ENCODE peak calls at places on chromosomes 16 and 17, in seven cellular contexts. One of them, this sample, is unnamed.

GRCh38 chr17:78409191-78409621 is 30.8 kb downstream of the PGS1 start:
- DNase-seq in ELR: no peak
- DNase-seq in adipocyte: no peak
- DNase-seq in dermis blood vessel endothelial cell: no peak
- DNase-seq in AG04450: no peak
- DNase-seq in DMS153: peak; percentile 93
- DNase-seq in RWPE2: peak; percentile 62
- DNase-seq in this sample: no peak

GRCh38 chr16:9469512-9469911 is 378.1 kb downstream of the HAPSTR1 start:
- DNase-seq in ELR: peak; percentile 0
- DNase-seq in adipocyte: no peak
- DNase-seq in dermis blood vessel endothelial cell: no peak
- DNase-seq in AG04450: no peak
- DNase-seq in DMS153: no peak
- DNase-seq in RWPE2: no peak
- DNase-seq in this sample: no peak

GRCh38 chr17:47330548-47330947 is 6.8 kb downstream of the EFCAB13 start:
- DNase-seq in ELR: no peak
- DNase-seq in adipocyte: no peak
- DNase-seq in dermis blood vessel endothelial cell: no peak
- DNase-seq in AG04450: no peak
- DNase-seq in DMS153: no peak
- DNase-seq in RWPE2: no peak
- DNase-seq in this sample: no peak

GRCh38 chr17:74271281-74271680 is 2.8 kb upstream of the DNAI2 start:
- DNase-seq in ELR: no peak
- DNase-seq in adipocyte: no peak
- DNase-seq in dermis blood vessel endothelial cell: no peak
- DNase-seq in AG04450: no peak
- DNase-seq in DMS153: no peak
- DNase-seq in RWPE2: no peak
- DNase-seq in this sample: no peak

GRCh38 chr16:54193656-54194007 is 93.0 kb downstream of the IRX3 start:
- DNase-seq in ELR: peak; percentile 71
- DNase-seq in adipocyte: peak; percentile 75
- DNase-seq in dermis blood vessel endothelial cell: peak; percentile 69
- DNase-seq in AG04450: no peak
- DNase-seq in DMS153: peak; percentile 71
- DNase-seq in RWPE2: no peak
- DNase-seq in this sample: peak; percentile 13

GRCh38 chr16:75301804-75302203 is 50.4 kb upstream of the BCAR1 start:
- DNase-seq in ELR: no peak
- DNase-seq in adipocyte: peak; percentile 58
- DNase-seq in dermis blood vessel endothelial cell: no peak
- DNase-seq in AG04450: no peak
- DNase-seq in DMS153: no peak
- DNase-seq in RWPE2: no peak
- DNase-seq in this sample: no peak

GRCh38 chr17:57482657-57483056 is 226.3 kb downstream of the MSI2 start:
- DNase-seq in ELR: no peak
- DNase-seq in adipocyte: no peak
- DNase-seq in dermis blood vessel endothelial cell: no peak
- DNase-seq in AG04450: no peak
- DNase-seq in DMS153: no peak
- DNase-seq in RWPE2: no peak
- DNase-seq in this sample: no peak

GRCh38 chr17:68759343-68760140 is 158.4 kb upstream of the FAM20A start:
- DNase-seq in ELR: peak; percentile 96
- DNase-seq in adipocyte: peak; percentile 99
- DNase-seq in dermis blood vessel endothelial cell: peak; percentile 95
- DNase-seq in AG04450: peak; percentile 86
- DNase-seq in DMS153: peak; percentile 78
- DNase-seq in RWPE2: peak; percentile 86
- DNase-seq in this sample: no peak

GRCh38 chr17:69326302-69327059 is 452 bp downstream of the ABCA5 start:
- DNase-seq in ELR: peak; percentile 55
- DNase-seq in adipocyte: peak; percentile 68
- DNase-seq in dermis blood vessel endothelial cell: peak; percentile 49
- DNase-seq in AG04450: no peak
- DNase-seq in DMS153: no peak
- DNase-seq in RWPE2: peak; percentile 57
- DNase-seq in this sample: no peak

GRCh38 chr16:86570542-86571196 is 4.0 kb downstream of the FOXC2 start:
- DNase-seq in ELR: no peak
- DNase-seq in adipocyte: peak; percentile 35
- DNase-seq in dermis blood vessel endothelial cell: peak; percentile 51
- DNase-seq in AG04450: no peak
- DNase-seq in DMS153: no peak
- DNase-seq in RWPE2: no peak
- DNase-seq in this sample: no peak

GRCh38 chr16:82938108-82938507 is 311.3 kb downstream of the CDH13 start:
- DNase-seq in ELR: no peak
- DNase-seq in adipocyte: no peak
- DNase-seq in dermis blood vessel endothelial cell: no peak
- DNase-seq in AG04450: no peak
- DNase-seq in DMS153: no peak
- DNase-seq in RWPE2: no peak
- DNase-seq in this sample: no peak

GRCh38 chr17:62941358-62941991 is 24.6 kb upstream of the TANC2 start:
- DNase-seq in ELR: no peak
- DNase-seq in adipocyte: no peak
- DNase-seq in dermis blood vessel endothelial cell: no peak
- DNase-seq in AG04450: no peak
- DNase-seq in DMS153: no peak
- DNase-seq in RWPE2: no peak
- DNase-seq in this sample: no peak

GRCh38 chr17:38444151-38444550 is 15.9 kb downstream of the ARHGAP23 start:
- DNase-seq in ELR: peak; percentile 80
- DNase-seq in adipocyte: peak; percentile 89
- DNase-seq in dermis blood vessel endothelial cell: peak; percentile 84
- DNase-seq in AG04450: no peak
- DNase-seq in DMS153: peak; percentile 63
- DNase-seq in RWPE2: peak; percentile 81
- DNase-seq in this sample: peak; percentile 29

GRCh38 chr17:63955232-63955631 is 17.5 kb downstream of the SCN4A start:
- DNase-seq in ELR: no peak
- DNase-seq in adipocyte: no peak
- DNase-seq in dermis blood vessel endothelial cell: no peak
- DNase-seq in AG04450: no peak
- DNase-seq in DMS153: no peak
- DNase-seq in RWPE2: no peak
- DNase-seq in this sample: no peak

GRCh38 chr16:90040152-90041023 is 21.1 kb upstream of the DBNDD1 start:
- DNase-seq in ELR: no peak
- DNase-seq in adipocyte: no peak
- DNase-seq in dermis blood vessel endothelial cell: no peak
- DNase-seq in AG04450: no peak
- DNase-seq in DMS153: no peak
- DNase-seq in RWPE2: no peak
- DNase-seq in this sample: no peak

GRCh38 chr16:88589441-88589840 is 19.2 kb downstream of the ZC3H18 start:
- DNase-seq in ELR: no peak
- DNase-seq in adipocyte: no peak
- DNase-seq in dermis blood vessel endothelial cell: no peak
- DNase-seq in AG04450: no peak
- DNase-seq in DMS153: no peak
- DNase-seq in RWPE2: no peak
- DNase-seq in this sample: no peak

GRCh38 chr17:50660042-50660886 is 25.6 kb downstream of the ABCC3 start:
- DNase-seq in ELR: peak; percentile 33
- DNase-seq in adipocyte: peak; percentile 80
- DNase-seq in dermis blood vessel endothelial cell: peak; percentile 36
- DNase-seq in AG04450: no peak
- DNase-seq in DMS153: peak; percentile 35
- DNase-seq in RWPE2: no peak
- DNase-seq in this sample: no peak

GRCh38 chr17:79811888-79812205 is 15.0 kb upstream of the CBX8 start:
- DNase-seq in ELR: no peak
- DNase-seq in adipocyte: no peak
- DNase-seq in dermis blood vessel endothelial cell: no peak
- DNase-seq in AG04450: no peak
- DNase-seq in DMS153: no peak
- DNase-seq in RWPE2: no peak
- DNase-seq in this sample: no peak

GRCh38 chr17:58301504-58302150 is 20.9 kb upstream of the MPO start:
- DNase-seq in ELR: no peak
- DNase-seq in adipocyte: no peak
- DNase-seq in dermis blood vessel endothelial cell: no peak
- DNase-seq in AG04450: no peak
- DNase-seq in DMS153: no peak
- DNase-seq in RWPE2: peak; percentile 34
- DNase-seq in this sample: no peak

GRCh38 chr17:56023851-56024250 is 129.4 kb upstream of the ANKFN1 start:
- DNase-seq in ELR: no peak
- DNase-seq in adipocyte: no peak
- DNase-seq in dermis blood vessel endothelial cell: no peak
- DNase-seq in AG04450: no peak
- DNase-seq in DMS153: no peak
- DNase-seq in RWPE2: no peak
- DNase-seq in this sample: no peak